ENCODE peak calls at places on chromosome 16, in nine cellular contexts. L is CD8-positive, alpha-beta memory T cell; P is fibroblast of pulmonary artery; U is heart right ventricle; N is choroid plexus epithelial cell; J is GM13977; M is PC-9; D is stimulated activated CD4-positive, alpha-beta T cell treated with anti-CD3 and anti-CD28 coated beads, Interleukin-2, amount 100 ng/mL, for 48 hours; K is dorsolateral prefrontal cortex. E is an unnamed sample.

GRCh38 chr16:4734730-4735575 is 616 bp downstream of the DNAAF8 start:
- DNase-seq in K (peak), D (peak), M (peak), P (peak), J (peak), N (peak), L (peak), U (peak), E (peak)

GRCh38 chr16:893360-893759 is 77.4 kb downstream of the LMF1 start:
- DNase-seq in J (no peak), K (no peak), M (no peak), D (no peak), U (no peak), L (no peak), P (no peak), N (no peak), E (no peak)

GRCh38 chr16:34802848-34803599 is 1343.6 kb downstream of the TP53TG3F start:
- DNase-seq in U (no peak), K (no peak), N (no peak), P (no peak), L (no peak), M (no peak), J (peak), D (no peak), E (peak)

GRCh38 chr16:55240933-55241332 is 83.1 kb upstream of the IRX6 start:
- DNase-seq in J (no peak), K (no peak), L (no peak), P (no peak), M (no peak), D (no peak), N (no peak), U (no peak), E (no peak)

GRCh38 chr16:10981697-10982216 is 37.4 kb downstream of the CLEC16A start:
- DNase-seq in K (no peak), D (peak), J (peak), L (no peak), M (no peak), U (no peak), N (no peak), P (no peak), E (peak)

GRCh38 chr16:52405441-52405840 is 141.5 kb downstream of the TOX3 start:
- DNase-seq in D (no peak), M (no peak), N (no peak), J (no peak), K (no peak), P (no peak), U (no peak), L (no peak), E (no peak)

GRCh38 chr16:22232277-22233049 is 26.4 kb downstream of the EEF2K start:
- DNase-seq in M (peak), D (peak), P (peak), J (no peak), U (no peak), L (no peak), N (peak), K (no peak), E (no peak)

GRCh38 chr16:19071811-19072777 is 4.7 kb downstream of the COQ7 start:
- DNase-seq in D (peak), L (peak), K (no peak), M (peak), U (peak), J (peak), P (peak), N (peak), E (peak)

GRCh38 chr16:11016524-11016988 is 72.2 kb downstream of the CLEC16A start:
- DNase-seq in U (no peak), J (no peak), L (no peak), M (peak), N (peak), K (no peak), P (no peak), D (no peak), E (no peak)